ENCODE peak calls at places on chromosomes 16 and 17, in nine cellular contexts. I is NCI-H226; H is adipocyte; D is GM03348; Z is activated CD4-positive, alpha-beta T cell treated with anti-CD3 and anti-CD28 coated beads, Interleukin-2, amount 50 U/mL, for 4 hours; O is T-cell; A is BE2C; U is upper lobe of right lung; F is endothelial cell. K is an unnamed sample.

GRCh38 chr16:27269300-27270150 is 953 bp upstream of the NSMCE1 start:
- DNase-seq in I (no peak), H (no peak), D (no peak), Z (no peak), O (no peak), A (no peak), U (no peak), F (no peak), K (no peak)

GRCh38 chr17:74431568-74432483 is at the start of gene GPRC5C:
- DNase-seq in I (peak; percentile 95), H (no peak), D (no peak), Z (peak; percentile 61), O (no peak), A (peak; percentile 29), U (peak; percentile 93), F (peak; percentile 54), K (peak; percentile 44)

GRCh38 chr16:48965391-48965790 is 316.2 kb downstream of the CBLN1 start:
- DNase-seq in I (no peak), H (no peak), D (no peak), Z (no peak), O (no peak), A (no peak), U (no peak), F (no peak), K (no peak)

GRCh38 chr17:57086069-57086930 is 1.3 kb downstream of the AKAP1 start:
- DNase-seq in I (peak; percentile 36), H (peak; percentile 32), D (peak; percentile 50), Z (no peak), O (no peak), A (peak; percentile 21), U (peak; percentile 74), F (peak; percentile 28), K (peak; percentile 20)

GRCh38 chr17:57696050-57696449 is 49.0 kb downstream of the CCDC182 start:
- DNase-seq in I (no peak), H (no peak), D (no peak), Z (no peak), O (no peak), A (no peak), U (no peak), F (no peak), K (no peak)

GRCh38 chr16:17827313-17827712 is 356.6 kb upstream of the XYLT1 start:
- DNase-seq in I (no peak), H (peak; percentile 12), D (peak; percentile 31), Z (no peak), O (no peak), A (no peak), U (no peak), F (no peak), K (no peak)

GRCh38 chr17:79645022-79645776 is 34.3 kb upstream of the RBFOX3 start:
- DNase-seq in I (no peak), H (no peak), D (no peak), Z (no peak), O (no peak), A (no peak), U (peak; percentile 50), F (no peak), K (no peak)

GRCh38 chr17:80318166-80318565 is 57.5 kb downstream of the RNF213 start:
- DNase-seq in I (no peak), H (no peak), D (no peak), Z (no peak), O (no peak), A (no peak), U (peak; percentile 20), F (no peak), K (no peak)

GRCh38 chr16:27235055-27235937 is 32.0 kb downstream of the KDM8 start:
- DNase-seq in I (peak; percentile 52), H (peak; percentile 84), D (peak; percentile 79), Z (peak; percentile 83), O (peak; percentile 95), A (peak; percentile 79), U (peak; percentile 87), F (peak; percentile 43), K (no peak)

GRCh38 chr17:73397278-73397826 is 85.6 kb upstream of the CDC42EP4 start:
- DNase-seq in I (no peak), H (no peak), D (no peak), Z (no peak), O (no peak), A (no peak), U (no peak), F (no peak), K (no peak)

GRCh38 chr16:56332464-56333079 is 92.8 kb downstream of the AMFR start:
- DNase-seq in I (peak; percentile 67), H (peak; percentile 56), D (peak; percentile 91), Z (no peak), O (no peak), A (no peak), U (peak; percentile 75), F (peak; percentile 52), K (no peak)

GRCh38 chr16:2470603-2471015 is 488 bp upstream of the NTN3 start:
- DNase-seq in I (no peak), H (no peak), D (no peak), Z (no peak), O (no peak), A (no peak), U (no peak), F (no peak), K (no peak)

GRCh38 chr17:3316836-3317235 is 18.7 kb upstream of the OR3A1 start:
- DNase-seq in I (no peak), H (no peak), D (no peak), Z (no peak), O (no peak), A (no peak), U (no peak), F (no peak), K (no peak)

GRCh38 chr17:38877130-38877851 is 7.4 kb downstream of the LASP1 start:
- DNase-seq in I (no peak), H (no peak), D (no peak), Z (no peak), O (peak; percentile 54), A (no peak), U (no peak), F (no peak), K (no peak)

GRCh38 chr16:48091077-48091476 is 64.7 kb downstream of the ABCC12 start:
- DNase-seq in I (no peak), H (no peak), D (no peak), Z (no peak), O (no peak), A (no peak), U (no peak), F (no peak), K (no peak)

GRCh38 chr16:2388875-2389433 is 40.3 kb upstream of the CCNF start:
- DNase-seq in I (no peak), H (no peak), D (peak; percentile 63), Z (no peak), O (no peak), A (no peak), U (no peak), F (no peak), K (no peak)

GRCh38 chr17:69269174-69269998 is 40.8 kb upstream of the ABCA10 start:
- DNase-seq in I (peak; percentile 70), H (peak; percentile 85), D (peak; percentile 10), Z (no peak), O (no peak), A (no peak), U (no peak), F (no peak), K (no peak)

GRCh38 chr16:82470506-82471196 is 156.1 kb upstream of the CDH13 start:
- DNase-seq in I (no peak), H (no peak), D (no peak), Z (no peak), O (no peak), A (no peak), U (no peak), F (no peak), K (no peak)

GRCh38 chr17:38403491-38403890 is 24.8 kb upstream of the ARHGAP23 start:
- DNase-seq in I (peak; percentile 13), H (no peak), D (peak; percentile 39), Z (no peak), O (no peak), A (no peak), U (no peak), F (no peak), K (no peak)

GRCh38 chr16:3183445-3184139 is 4.4 kb upstream of the OR1F1 start:
- DNase-seq in I (no peak), H (no peak), D (no peak), Z (no peak), O (no peak), A (peak; percentile 67), U (no peak), F (peak; percentile 30), K (no peak)

GRCh38 chr17:38579934-38580333 is 25.8 kb downstream of the SRCIN1 start:
- DNase-seq in I (peak; percentile 58), H (no peak), D (peak; percentile 68), Z (no peak), O (no peak), A (peak; percentile 98), U (no peak), F (peak; percentile 46), K (no peak)

GRCh38 chr16:72879846-72880245 is 168.1 kb downstream of the ZFHX3 start:
- DNase-seq in I (no peak), H (no peak), D (no peak), Z (no peak), O (no peak), A (no peak), U (no peak), F (no peak), K (no peak)

GRCh38 chr16:25411376-25412081 is 153.9 kb upstream of the ZKSCAN2 start:
- DNase-seq in I (no peak), H (no peak), D (no peak), Z (no peak), O (no peak), A (no peak), U (no peak), F (no peak), K (no peak)

GRCh38 chr16:77540656-77541055 is 105.8 kb upstream of the ADAMTS18 start:
- DNase-seq in I (peak; percentile 67), H (no peak), D (no peak), Z (no peak), O (no peak), A (no peak), U (no peak), F (no peak), K (no peak)

GRCh38 chr17:45432405-45433113 is at the start of gene ARHGAP27:
- DNase-seq in I (peak; percentile 46), H (peak; percentile 43), D (no peak), Z (no peak), O (no peak), A (no peak), U (peak; percentile 87), F (peak; percentile 77), K (no peak)

GRCh38 chr16:3808308-3809063 is 72.0 kb downstream of the CREBBP start:
- DNase-seq in I (no peak), H (no peak), D (no peak), Z (no peak), O (no peak), A (no peak), U (peak; percentile 45), F (no peak), K (no peak)

GRCh38 chr17:82200743-82201497 is 11.7 kb downstream of the CCDC57 start:
- DNase-seq in I (no peak), H (no peak), D (no peak), Z (peak; percentile 33), O (peak; percentile 82), A (no peak), U (no peak), F (no peak), K (no peak)

GRCh38 chr17:11296994-11297393 is 56.0 kb downstream of the SHISA6 start:
- DNase-seq in I (no peak), H (no peak), D (no peak), Z (no peak), O (no peak), A (no peak), U (no peak), F (no peak), K (no peak)

GRCh38 chr16:11280616-11281522 is at the start of gene PRM1:
- DNase-seq in I (no peak), H (no peak), D (no peak), Z (no peak), O (no peak), A (no peak), U (no peak), F (no peak), K (no peak)

GRCh38 chr16:84483882-84484565 is 20.4 kb downstream of the MEAK7 start:
- DNase-seq in I (no peak), H (no peak), D (no peak), Z (no peak), O (no peak), A (no peak), U (peak; percentile 53), F (no peak), K (no peak)

GRCh38 chr16:83968483-83968865 is 430 bp downstream of the NECAB2 start:
- DNase-seq in I (no peak), H (peak; percentile 50), D (peak; percentile 65), Z (no peak), O (no peak), A (no peak), U (no peak), F (no peak), K (no peak)